ENCODE peak calls at places on chromosome 1, in six cellular contexts. V is BE2C, H is coronary artery, Q is omental fat pad, G is HFFc6, P is body of pancreas. M is an unnamed sample.
A peak's percentile ranks its signal among the peaks of the same experiment; 100 is the strongest.

GRCh38 chr1:177907000-177907399 is 62.9 kb downstream of the SEC16B start:
- DNase-seq in H (no peak), G (no peak), P (no peak), Q (no peak), V (no peak), M (no peak)

GRCh38 chr1:220692436-220693228 is 2.5 kb downstream of the C1orf115 start:
- DNase-seq in P (no peak), H (no peak), G (peak; percentile 57), V (no peak), Q (no peak), M (no peak)

GRCh38 chr1:36349241-36349671 is 25.8 kb upstream of the EVA1B start:
- DNase-seq in H (no peak), G (peak; percentile 37), Q (no peak), P (no peak), V (no peak), M (no peak)

GRCh38 chr1:30303387-30303786 is 420.0 kb downstream of the MATN1 start:
- DNase-seq in G (no peak), Q (no peak), P (no peak), V (no peak), H (no peak), M (no peak)

GRCh38 chr1:241136401-241136800 is 220.6 kb downstream of the RGS7 start:
- DNase-seq in Q (no peak), V (no peak), P (no peak), G (no peak), H (no peak), M (no peak)

GRCh38 chr1:29960906-29961675 is 724.8 kb downstream of the PTPRU start:
- DNase-seq in V (peak; percentile 35), G (no peak), H (peak; percentile 47), Q (no peak), P (no peak), M (peak; percentile 76)

GRCh38 chr1:199149591-199149990 is 510.8 kb downstream of the PTPRC start:
- DNase-seq in V (no peak), G (no peak), H (no peak), P (no peak), Q (no peak), M (no peak)

GRCh38 chr1:21022279-21023040 is 154.2 kb downstream of the EIF4G3 start:
- DNase-seq in Q (no peak), G (peak; percentile 98), H (no peak), P (peak; percentile 77), V (peak; percentile 52), M (no peak)

GRCh38 chr1:76657618-76658017 is 209.7 kb upstream of the ST6GALNAC5 start:
- DNase-seq in Q (no peak), H (no peak), P (no peak), V (no peak), G (no peak), M (no peak)

GRCh38 chr1:13759072-13759471 is 59.1 kb downstream of the PRDM2 start:
- DNase-seq in Q (no peak), P (peak; percentile 34), G (no peak), H (no peak), V (no peak), M (no peak)
- TF ChIP-seq CTCF in Q (no peak), P (peak; percentile 35), G (peak; percentile 32), H (no peak), V (no peak), M (peak; percentile 20)

DNA sequence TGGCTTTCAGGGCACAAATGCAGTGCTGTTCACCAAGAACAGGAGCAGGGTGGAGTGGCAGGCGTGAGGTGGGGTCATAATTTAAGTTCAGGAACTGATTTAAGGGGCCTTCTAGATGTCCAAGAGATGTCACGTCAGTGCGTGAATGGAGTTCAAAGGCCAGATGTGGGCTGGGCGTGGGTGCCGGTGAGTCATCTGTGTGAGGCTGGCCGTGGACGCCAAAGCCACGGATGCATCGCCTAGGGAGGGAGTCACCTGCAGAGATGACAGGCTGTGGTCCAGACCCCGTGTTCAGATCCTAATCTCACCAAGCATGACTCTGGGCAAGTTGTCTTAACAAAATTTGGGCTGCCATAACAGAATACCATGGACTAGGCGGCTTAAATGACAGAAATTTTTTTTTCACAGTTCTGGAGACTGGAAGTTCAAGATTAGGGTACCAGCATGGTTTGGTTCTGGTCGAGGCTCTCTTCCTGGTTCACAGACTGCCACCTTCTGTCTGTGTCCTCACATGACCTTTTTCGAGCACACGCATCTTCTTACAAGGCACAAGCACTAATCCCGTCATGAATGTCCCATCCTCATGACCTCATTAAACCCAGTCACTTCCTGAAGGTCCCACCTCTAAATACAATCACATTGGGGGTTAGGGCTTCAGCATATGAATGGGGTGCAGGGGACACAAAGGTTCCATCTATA is 109.6 kb downstream of the PRDM2 start:
- DNase-seq in G (no peak), V (no peak), H (no peak), P (no peak), Q (no peak), M (no peak)
- TF ChIP-seq CTCF in G (no peak), V (no peak), H (no peak), P (no peak), Q (no peak), M (no peak)

DNA sequence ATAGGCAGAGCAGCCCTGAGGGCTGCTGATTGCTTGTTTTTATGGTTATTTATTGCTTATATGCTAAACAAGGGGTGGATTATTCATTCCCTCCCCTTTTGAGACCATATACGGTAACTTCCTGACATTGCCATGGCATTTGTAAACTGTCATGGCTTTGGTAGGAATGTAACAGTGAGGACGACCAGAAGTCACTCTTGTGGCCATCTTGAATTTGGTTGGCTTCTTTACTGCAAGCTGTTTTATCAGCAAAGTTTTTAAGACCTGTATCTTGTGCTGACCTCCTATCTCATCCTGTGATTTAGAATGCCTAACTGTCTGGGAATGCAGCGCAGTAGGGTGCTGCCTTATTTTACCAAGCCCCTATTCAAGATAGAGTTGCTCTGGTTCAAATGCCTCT is 531.8 kb upstream of the PRMT6 start:
- DNase-seq in H (no peak), P (no peak), G (no peak), Q (no peak), V (no peak), M (no peak)
- TF ChIP-seq CTCF in H (no peak), P (no peak), G (no peak), Q (no peak), V (no peak), M (no peak)

GRCh38 chr1:227542153-227543120 is 20.9 kb upstream of the ZNF678 start:
- DNase-seq in H (peak; percentile 90), G (peak; percentile 79), P (peak; percentile 91), Q (peak; percentile 55), V (peak; percentile 88), M (peak; percentile 94)
- TF ChIP-seq CTCF in H (peak; percentile 96), G (peak; percentile 99), P (peak; percentile 98), Q (peak; percentile 72), V (peak; percentile 68), M (peak; percentile 99)

GRCh38 chr1:182195733-182196132 is 134.2 kb upstream of the ZNF648 start:
- DNase-seq in G (no peak), H (no peak), Q (no peak), P (no peak), V (no peak), M (no peak)

GRCh38 chr1:182200025-182200814 is 138.7 kb upstream of the ZNF648 start:
- DNase-seq in Q (no peak), P (peak; percentile 29), V (no peak), H (no peak), G (no peak), M (no peak)

GRCh38 chr1:182196897-182197546 is 135.5 kb upstream of the ZNF648 start:
- DNase-seq in P (peak; percentile 24), V (no peak), H (no peak), G (no peak), Q (no peak), M (no peak)

GRCh38 chr1:182197555-182197954 is 136.0 kb upstream of the ZNF648 start:
- DNase-seq in G (no peak), Q (no peak), V (no peak), P (peak; percentile 23), H (no peak), M (no peak)

DNA sequence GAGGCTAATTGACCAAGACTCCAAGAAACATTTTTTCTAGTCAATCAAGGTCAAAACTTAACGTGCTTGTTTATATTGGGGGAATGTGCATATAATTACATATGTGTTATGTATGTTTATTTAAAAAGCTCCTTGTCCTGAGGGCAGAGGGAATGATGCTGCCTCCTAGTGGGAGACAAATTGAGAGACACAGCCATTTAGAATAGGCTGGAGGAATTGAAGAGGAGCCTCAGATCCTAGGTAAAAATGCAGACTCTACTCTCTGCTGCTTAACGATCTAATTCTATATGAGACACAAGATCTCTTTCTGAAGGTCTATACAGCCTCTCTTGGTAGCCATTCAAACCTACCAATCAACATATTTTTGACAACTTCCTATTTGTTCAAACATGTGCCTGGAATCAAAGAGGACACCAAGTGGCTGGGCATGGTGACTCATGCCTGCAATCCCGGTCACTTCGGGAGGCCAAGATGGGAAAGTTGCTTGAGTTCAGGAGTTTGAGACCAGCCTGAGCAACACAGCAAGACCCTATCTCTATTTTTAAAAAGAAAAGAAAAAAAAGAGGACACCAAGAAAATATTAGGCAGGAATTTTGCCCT is 136.6 kb upstream of the ZNF648 start:
- DNase-seq in Q (no peak), P (no peak), H (no peak), G (peak; percentile 4), V (no peak), M (no peak)
- TF ChIP-seq CTCF in Q (no peak), P (no peak), H (no peak), G (peak; percentile 67), V (peak; percentile 34), M (peak; percentile 37)

GRCh38 chr1:202589190-202589680 is 121.0 kb downstream of the SYT2 start:
- DNase-seq in P (peak; percentile 62), G (peak; percentile 99), V (peak; percentile 93), Q (peak; percentile 46), H (peak; percentile 97), M (peak; percentile 92)
- TF ChIP-seq CTCF in P (no peak), G (peak; percentile 58), V (peak; percentile 36), Q (no peak), H (no peak), M (no peak)

GRCh38 chr1:60223370-60223652 is 149.7 kb upstream of the C1orf87 start:
- DNase-seq in P (no peak), Q (no peak), H (no peak), G (no peak), V (no peak), M (no peak)

GRCh38 chr1:60228253-60228594 is 154.7 kb upstream of the C1orf87 start:
- DNase-seq in G (no peak), Q (no peak), P (no peak), V (no peak), H (no peak), M (no peak)

GRCh38 chr1:60227581-60228252 is 154.1 kb upstream of the C1orf87 start:
- DNase-seq in H (no peak), Q (no peak), P (no peak), V (no peak), G (no peak), M (no peak)

GRCh38 chr1:60222492-60223369 is 149.2 kb upstream of the C1orf87 start:
- DNase-seq in P (no peak), H (no peak), G (no peak), V (no peak), Q (no peak), M (no peak)
- TF ChIP-seq CTCF in P (no peak), H (no peak), G (no peak), V (no peak), Q (no peak), M (no peak)